ENCODE peak calls at places on chromosome 3, in ten cellular contexts. One of them, this sample, is unnamed.

GRCh38 chr3:41751597-41751996 is 210.3 kb downstream of the ULK4 start:
- DNase-seq in kidney: no peak
- DNase-seq in OCI-LY7: no peak
- DNase-seq in left ventricle myocardium inferior: no peak
- DNase-seq in neural crest cell: no peak
- DNase-seq in WTC11: no peak
- DNase-seq in fibroblast of lung: no peak
- DNase-seq in astrocyte of the spinal cord: no peak
- DNase-seq in dorsolateral prefrontal cortex: no peak
- DNase-seq in activated B cell treated with CpG ODN at 0.5 μM for 24 hours: no peak
- DNase-seq in this sample: no peak

GRCh38 chr3:131688370-131688769 is 185.6 kb upstream of the MRPL3 start:
- DNase-seq in WTC11: no peak
- DNase-seq in fibroblast of lung: no peak
- DNase-seq in left ventricle myocardium inferior: no peak
- DNase-seq in activated B cell treated with CpG ODN at 0.5 μM for 24 hours: no peak
- DNase-seq in neural crest cell: no peak
- DNase-seq in dorsolateral prefrontal cortex: no peak
- DNase-seq in astrocyte of the spinal cord: peak
- DNase-seq in kidney: no peak
- DNase-seq in OCI-LY7: no peak
- DNase-seq in this sample: no peak

GRCh38 chr3:85054579-85054978 is 95.8 kb downstream of the CADM2 start:
- DNase-seq in OCI-LY7: no peak
- DNase-seq in astrocyte of the spinal cord: no peak
- DNase-seq in fibroblast of lung: no peak
- DNase-seq in dorsolateral prefrontal cortex: no peak
- DNase-seq in kidney: no peak
- DNase-seq in left ventricle myocardium inferior: no peak
- DNase-seq in WTC11: no peak
- DNase-seq in neural crest cell: no peak
- DNase-seq in activated B cell treated with CpG ODN at 0.5 μM for 24 hours: no peak
- DNase-seq in this sample: no peak

GRCh38 chr3:156149781-156150375 is 29.5 kb downstream of the KCNAB1 start:
- DNase-seq in fibroblast of lung: peak
- DNase-seq in astrocyte of the spinal cord: no peak
- DNase-seq in neural crest cell: no peak
- DNase-seq in WTC11: no peak
- DNase-seq in kidney: no peak
- DNase-seq in activated B cell treated with CpG ODN at 0.5 μM for 24 hours: no peak
- DNase-seq in OCI-LY7: no peak
- DNase-seq in left ventricle myocardium inferior: no peak
- DNase-seq in dorsolateral prefrontal cortex: no peak
- DNase-seq in this sample: no peak

GRCh38 chr3:13541691-13542090 is 7.2 kb upstream of the FBLN2 start:
- DNase-seq in OCI-LY7: no peak
- DNase-seq in kidney: no peak
- DNase-seq in dorsolateral prefrontal cortex: no peak
- DNase-seq in left ventricle myocardium inferior: no peak
- DNase-seq in astrocyte of the spinal cord: no peak
- DNase-seq in WTC11: no peak
- DNase-seq in activated B cell treated with CpG ODN at 0.5 μM for 24 hours: no peak
- DNase-seq in fibroblast of lung: no peak
- DNase-seq in neural crest cell: no peak
- DNase-seq in this sample: no peak

GRCh38 chr3:191123231-191123630 is 75.8 kb upstream of the OSTN start:
- DNase-seq in fibroblast of lung: no peak
- DNase-seq in dorsolateral prefrontal cortex: no peak
- DNase-seq in OCI-LY7: no peak
- DNase-seq in activated B cell treated with CpG ODN at 0.5 μM for 24 hours: no peak
- DNase-seq in astrocyte of the spinal cord: no peak
- DNase-seq in left ventricle myocardium inferior: no peak
- DNase-seq in WTC11: no peak
- DNase-seq in kidney: no peak
- DNase-seq in neural crest cell: no peak
- DNase-seq in this sample: no peak

GRCh38 chr3:24386458-24386857 is 108.2 kb downstream of the THRB start:
- DNase-seq in astrocyte of the spinal cord: no peak
- DNase-seq in kidney: no peak
- DNase-seq in left ventricle myocardium inferior: no peak
- DNase-seq in OCI-LY7: no peak
- DNase-seq in neural crest cell: no peak
- DNase-seq in activated B cell treated with CpG ODN at 0.5 μM for 24 hours: no peak
- DNase-seq in fibroblast of lung: no peak
- DNase-seq in WTC11: no peak
- DNase-seq in dorsolateral prefrontal cortex: no peak
- DNase-seq in this sample: no peak

GRCh38 chr3:152113992-152114651 is 154.6 kb upstream of the MBNL1 start:
- DNase-seq in astrocyte of the spinal cord: no peak
- DNase-seq in dorsolateral prefrontal cortex: no peak
- DNase-seq in activated B cell treated with CpG ODN at 0.5 μM for 24 hours: no peak
- DNase-seq in kidney: no peak
- DNase-seq in OCI-LY7: no peak
- DNase-seq in fibroblast of lung: peak
- DNase-seq in left ventricle myocardium inferior: no peak
- DNase-seq in neural crest cell: no peak
- DNase-seq in WTC11: no peak
- DNase-seq in this sample: no peak

GRCh38 chr3:122929576-122930365 is 97.8 kb downstream of the SEMA5B start:
- DNase-seq in left ventricle myocardium inferior: no peak
- DNase-seq in WTC11: no peak
- DNase-seq in activated B cell treated with CpG ODN at 0.5 μM for 24 hours: no peak
- DNase-seq in fibroblast of lung: no peak
- DNase-seq in neural crest cell: no peak
- DNase-seq in kidney: peak
- DNase-seq in OCI-LY7: no peak
- DNase-seq in dorsolateral prefrontal cortex: no peak
- DNase-seq in astrocyte of the spinal cord: no peak
- DNase-seq in this sample: no peak

GRCh38 chr3:187165144-187165543 is 25.8 kb upstream of the RPL39L start:
- DNase-seq in WTC11: peak
- DNase-seq in OCI-LY7: peak
- DNase-seq in neural crest cell: peak
- DNase-seq in activated B cell treated with CpG ODN at 0.5 μM for 24 hours: no peak
- DNase-seq in kidney: no peak
- DNase-seq in fibroblast of lung: peak
- DNase-seq in left ventricle myocardium inferior: no peak
- DNase-seq in dorsolateral prefrontal cortex: no peak
- DNase-seq in astrocyte of the spinal cord: peak
- DNase-seq in this sample: no peak

GRCh38 chr3:18679226-18679625 is 254.1 kb upstream of the SATB1 start:
- DNase-seq in left ventricle myocardium inferior: no peak
- DNase-seq in dorsolateral prefrontal cortex: no peak
- DNase-seq in OCI-LY7: no peak
- DNase-seq in astrocyte of the spinal cord: no peak
- DNase-seq in kidney: no peak
- DNase-seq in WTC11: no peak
- DNase-seq in fibroblast of lung: no peak
- DNase-seq in activated B cell treated with CpG ODN at 0.5 μM for 24 hours: no peak
- DNase-seq in neural crest cell: no peak
- DNase-seq in this sample: no peak

GRCh38 chr3:16290007-16290826 is 25.2 kb downstream of the OXNAD1 start:
- DNase-seq in WTC11: peak
- DNase-seq in activated B cell treated with CpG ODN at 0.5 μM for 24 hours: no peak
- DNase-seq in kidney: no peak
- DNase-seq in astrocyte of the spinal cord: peak
- DNase-seq in neural crest cell: peak
- DNase-seq in dorsolateral prefrontal cortex: no peak
- DNase-seq in OCI-LY7: peak
- DNase-seq in fibroblast of lung: peak
- DNase-seq in left ventricle myocardium inferior: no peak
- DNase-seq in this sample: no peak

GRCh38 chr3:154778057-154778456 is 302.1 kb upstream of the MME start:
- DNase-seq in left ventricle myocardium inferior: no peak
- DNase-seq in dorsolateral prefrontal cortex: no peak
- DNase-seq in neural crest cell: no peak
- DNase-seq in WTC11: no peak
- DNase-seq in OCI-LY7: no peak
- DNase-seq in activated B cell treated with CpG ODN at 0.5 μM for 24 hours: no peak
- DNase-seq in fibroblast of lung: peak
- DNase-seq in astrocyte of the spinal cord: no peak
- DNase-seq in kidney: no peak
- DNase-seq in this sample: no peak

GRCh38 chr3:99396651-99397050 is 241.7 kb upstream of the COL8A1 start:
- DNase-seq in OCI-LY7: no peak
- DNase-seq in WTC11: no peak
- DNase-seq in kidney: no peak
- DNase-seq in left ventricle myocardium inferior: no peak
- DNase-seq in fibroblast of lung: no peak
- DNase-seq in dorsolateral prefrontal cortex: no peak
- DNase-seq in neural crest cell: no peak
- DNase-seq in astrocyte of the spinal cord: no peak
- DNase-seq in activated B cell treated with CpG ODN at 0.5 μM for 24 hours: no peak
- DNase-seq in this sample: no peak

GRCh38 chr3:42159706-42160472 is 68.7 kb downstream of the TRAK1 start:
- DNase-seq in fibroblast of lung: no peak
- DNase-seq in dorsolateral prefrontal cortex: no peak
- DNase-seq in left ventricle myocardium inferior: peak
- DNase-seq in OCI-LY7: peak
- DNase-seq in activated B cell treated with CpG ODN at 0.5 μM for 24 hours: no peak
- DNase-seq in WTC11: peak
- DNase-seq in kidney: peak
- DNase-seq in neural crest cell: peak
- DNase-seq in astrocyte of the spinal cord: no peak
- DNase-seq in this sample: no peak

GRCh38 chr3:152276688-152277087 is 8.0 kb downstream of the MBNL1 start:
- DNase-seq in kidney: no peak
- DNase-seq in dorsolateral prefrontal cortex: no peak
- DNase-seq in fibroblast of lung: no peak
- DNase-seq in astrocyte of the spinal cord: no peak
- DNase-seq in activated B cell treated with CpG ODN at 0.5 μM for 24 hours: no peak
- DNase-seq in WTC11: no peak
- DNase-seq in left ventricle myocardium inferior: no peak
- DNase-seq in neural crest cell: no peak
- DNase-seq in OCI-LY7: no peak
- DNase-seq in this sample: no peak

GRCh38 chr3:168094877-168095610 is 680 bp downstream of the GOLIM4 start:
- DNase-seq in dorsolateral prefrontal cortex: peak
- DNase-seq in WTC11: peak
- DNase-seq in left ventricle myocardium inferior: peak
- DNase-seq in kidney: peak
- DNase-seq in astrocyte of the spinal cord: peak
- DNase-seq in fibroblast of lung: peak
- DNase-seq in activated B cell treated with CpG ODN at 0.5 μM for 24 hours: peak
- DNase-seq in neural crest cell: peak
- DNase-seq in OCI-LY7: peak
- DNase-seq in this sample: peak
- TF ChIP-seq CTCF in dorsolateral prefrontal cortex: no peak
- TF ChIP-seq CTCF in WTC11: no peak
- TF ChIP-seq CTCF in left ventricle myocardium inferior: peak
- TF ChIP-seq CTCF in kidney: no peak
- TF ChIP-seq CTCF in astrocyte of the spinal cord: no peak
- TF ChIP-seq CTCF in fibroblast of lung: peak
- TF ChIP-seq CTCF in activated B cell treated with CpG ODN at 0.5 μM for 24 hours: no peak
- TF ChIP-seq CTCF in neural crest cell: peak
- TF ChIP-seq CTCF in OCI-LY7: peak
- TF ChIP-seq CTCF in this sample: no peak

GRCh38 chr3:51722362-51722761 is 15.5 kb downstream of the GRM2 start:
- DNase-seq in neural crest cell: no peak
- DNase-seq in activated B cell treated with CpG ODN at 0.5 μM for 24 hours: no peak
- DNase-seq in OCI-LY7: peak
- DNase-seq in astrocyte of the spinal cord: no peak
- DNase-seq in kidney: no peak
- DNase-seq in dorsolateral prefrontal cortex: no peak
- DNase-seq in left ventricle myocardium inferior: no peak
- DNase-seq in fibroblast of lung: no peak
- DNase-seq in WTC11: peak
- DNase-seq in this sample: no peak
- TF ChIP-seq CTCF in neural crest cell: no peak
- TF ChIP-seq CTCF in activated B cell treated with CpG ODN at 0.5 μM for 24 hours: no peak
- TF ChIP-seq CTCF in OCI-LY7: peak
- TF ChIP-seq CTCF in astrocyte of the spinal cord: no peak
- TF ChIP-seq CTCF in kidney: no peak
- TF ChIP-seq CTCF in dorsolateral prefrontal cortex: no peak
- TF ChIP-seq CTCF in left ventricle myocardium inferior: no peak
- TF ChIP-seq CTCF in fibroblast of lung: no peak
- TF ChIP-seq CTCF in WTC11: peak
- TF ChIP-seq CTCF in this sample: no peak

DNA sequence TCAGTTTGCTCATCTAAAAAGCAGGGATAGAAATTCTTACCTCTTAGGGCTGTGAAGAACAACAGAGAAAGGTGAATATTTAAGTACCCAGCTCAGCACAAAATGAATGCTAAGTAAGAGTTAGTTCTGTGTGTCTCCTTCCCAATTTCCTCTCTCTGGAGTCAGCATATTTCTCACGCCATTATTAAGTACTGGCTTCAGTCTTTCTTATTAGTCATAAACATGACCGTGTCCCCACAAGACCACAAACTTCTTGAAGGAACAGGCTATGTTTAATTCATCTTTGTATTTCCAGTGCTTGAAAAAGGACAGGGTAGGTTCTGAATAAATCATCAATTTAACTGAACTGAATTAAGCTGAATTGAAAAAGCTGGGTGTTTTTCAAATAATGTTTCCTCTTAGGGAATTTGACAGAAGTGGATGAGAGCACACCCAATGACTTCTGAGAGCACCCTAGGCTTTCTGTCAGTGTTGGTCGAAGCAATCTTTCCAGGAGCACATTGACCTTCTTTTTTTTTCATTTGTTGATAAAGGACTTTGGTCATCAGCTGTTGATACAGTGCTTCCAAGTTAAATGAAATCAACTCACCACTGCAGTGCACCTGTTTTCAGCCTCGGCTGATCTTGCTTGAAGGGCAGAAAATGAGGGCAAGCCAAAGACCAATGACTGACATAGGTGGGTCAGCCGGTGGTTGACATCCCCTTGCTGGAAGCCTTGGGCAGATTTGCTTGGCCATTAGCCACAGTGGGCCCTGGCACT is 324.6 kb downstream of the MFSD1 start:
- DNase-seq in OCI-LY7: no peak
- DNase-seq in WTC11: no peak
- DNase-seq in neural crest cell: no peak
- DNase-seq in dorsolateral prefrontal cortex: no peak
- DNase-seq in activated B cell treated with CpG ODN at 0.5 μM for 24 hours: no peak
- DNase-seq in astrocyte of the spinal cord: peak
- DNase-seq in kidney: no peak
- DNase-seq in left ventricle myocardium inferior: no peak
- DNase-seq in fibroblast of lung: no peak
- DNase-seq in this sample: no peak
- TF ChIP-seq CTCF in OCI-LY7: no peak
- TF ChIP-seq CTCF in WTC11: no peak
- TF ChIP-seq CTCF in neural crest cell: no peak
- TF ChIP-seq CTCF in dorsolateral prefrontal cortex: no peak
- TF ChIP-seq CTCF in activated B cell treated with CpG ODN at 0.5 μM for 24 hours: no peak
- TF ChIP-seq CTCF in astrocyte of the spinal cord: no peak
- TF ChIP-seq CTCF in kidney: no peak
- TF ChIP-seq CTCF in left ventricle myocardium inferior: no peak
- TF ChIP-seq CTCF in fibroblast of lung: no peak
- TF ChIP-seq CTCF in this sample: no peak

GRCh38 chr3:163877805-163878204 is 1200.5 kb downstream of the SI start:
- DNase-seq in neural crest cell: no peak
- DNase-seq in dorsolateral prefrontal cortex: no peak
- DNase-seq in kidney: no peak
- DNase-seq in WTC11: no peak
- DNase-seq in left ventricle myocardium inferior: no peak
- DNase-seq in fibroblast of lung: no peak
- DNase-seq in astrocyte of the spinal cord: no peak
- DNase-seq in activated B cell treated with CpG ODN at 0.5 μM for 24 hours: no peak
- DNase-seq in OCI-LY7: no peak
- DNase-seq in this sample: no peak

GRCh38 chr3:163878396-163878795 is 1199.9 kb downstream of the SI start:
- DNase-seq in astrocyte of the spinal cord: no peak
- DNase-seq in activated B cell treated with CpG ODN at 0.5 μM for 24 hours: no peak
- DNase-seq in neural crest cell: no peak
- DNase-seq in WTC11: no peak
- DNase-seq in dorsolateral prefrontal cortex: no peak
- DNase-seq in kidney: no peak
- DNase-seq in left ventricle myocardium inferior: no peak
- DNase-seq in OCI-LY7: peak
- DNase-seq in fibroblast of lung: no peak
- DNase-seq in this sample: no peak

GRCh38 chr3:163879172-163879571 is 1199.1 kb downstream of the SI start:
- DNase-seq in WTC11: no peak
- DNase-seq in activated B cell treated with CpG ODN at 0.5 μM for 24 hours: no peak
- DNase-seq in left ventricle myocardium inferior: no peak
- DNase-seq in fibroblast of lung: no peak
- DNase-seq in astrocyte of the spinal cord: no peak
- DNase-seq in OCI-LY7: no peak
- DNase-seq in neural crest cell: no peak
- DNase-seq in kidney: no peak
- DNase-seq in dorsolateral prefrontal cortex: no peak
- DNase-seq in this sample: no peak
- TF ChIP-seq CTCF in WTC11: no peak
- TF ChIP-seq CTCF in activated B cell treated with CpG ODN at 0.5 μM for 24 hours: no peak
- TF ChIP-seq CTCF in left ventricle myocardium inferior: no peak
- TF ChIP-seq CTCF in fibroblast of lung: no peak
- TF ChIP-seq CTCF in astrocyte of the spinal cord: no peak
- TF ChIP-seq CTCF in OCI-LY7: no peak
- TF ChIP-seq CTCF in neural crest cell: no peak
- TF ChIP-seq CTCF in kidney: no peak
- TF ChIP-seq CTCF in dorsolateral prefrontal cortex: no peak
- TF ChIP-seq CTCF in this sample: no peak